ENCODE peak calls at places on chromosomes 3 and 15, in ten cellular contexts. I, S, B, V, H, Q, L, W, P and G are unnamed samples.

GRCh38 chr15:68986292-68986691 is 28.2 kb upstream of the NOX5 start:
- DNase-seq in I (no peak), W (no peak), S (no peak), B (no peak), H (no peak), V (no peak), P (no peak), L (no peak), Q (no peak), G (no peak)

GRCh38 chr3:34948431-34948971 is 690.8 kb upstream of the ARPP21 start:
- DNase-seq in I (no peak), Q (no peak), H (no peak), W (no peak), B (no peak), V (no peak), L (no peak), S (no peak), P (no peak), G (no peak)

GRCh38 chr3:143168518-143169192 is 49.1 kb downstream of the CHST2 start:
- DNase-seq in H (no peak), W (no peak), L (no peak), B (no peak), V (peak), I (no peak), S (no peak), P (no peak), Q (no peak), G (no peak)

GRCh38 chr15:68149059-68149458 is 56.1 kb downstream of the CALML4 start:
- DNase-seq in L (no peak), B (no peak), I (no peak), P (no peak), H (no peak), S (no peak), Q (no peak), V (peak), W (no peak), G (no peak)

GRCh38 chr15:57427367-57427821 is 51.1 kb downstream of the CGNL1 start:
- DNase-seq in S (no peak), V (no peak), Q (no peak), W (no peak), L (no peak), B (no peak), P (no peak), H (no peak), I (peak), G (no peak)

GRCh38 chr3:184317201-184317600 is 2.8 kb downstream of the EIF4G1 start:
- DNase-seq in H (no peak), W (no peak), S (no peak), V (no peak), L (no peak), B (no peak), I (no peak), Q (no peak), P (no peak), G (no peak)

GRCh38 chr15:80034633-80035032 is 24.8 kb upstream of the ZFAND6 start:
- DNase-seq in I (no peak), P (no peak), L (no peak), W (no peak), B (no peak), V (no peak), S (no peak), Q (no peak), H (no peak), G (no peak)

GRCh38 chr3:184715943-184716651 is 4.2 kb upstream of the MAGEF1 start:
- DNase-seq in P (no peak), S (no peak), H (no peak), W (no peak), Q (no peak), I (no peak), V (peak), L (no peak), B (no peak), G (no peak)

GRCh38 chr15:64845183-64845611 is 3.5 kb downstream of the PLEKHO2 start:
- DNase-seq in I (peak), B (peak), V (no peak), P (no peak), H (no peak), Q (no peak), L (no peak), S (no peak), W (no peak), G (no peak)

GRCh38 chr3:106830334-106830733 is 546.9 kb upstream of the CCDC54 start:
- DNase-seq in H (no peak), L (no peak), I (no peak), Q (no peak), V (no peak), S (no peak), P (no peak), B (no peak), W (no peak), G (no peak)

GRCh38 chr15:91784973-91785709 is 68.4 kb upstream of the SLCO3A1 start:
- DNase-seq in V (no peak), P (no peak), H (no peak), I (no peak), Q (no peak), L (no peak), S (no peak), W (no peak), B (no peak), G (no peak)

GRCh38 chr3:165254812-165255211 is 58.6 kb upstream of the SLITRK3 start:
- DNase-seq in P (no peak), L (no peak), V (no peak), B (no peak), W (no peak), S (peak), Q (peak), I (no peak), H (no peak), G (no peak)

GRCh38 chr3:36969540-36970432 is 23.1 kb downstream of the EPM2AIP1 start:
- DNase-seq in W (no peak), P (no peak), L (no peak), I (no peak), S (no peak), V (peak), H (no peak), Q (no peak), B (no peak), G (no peak)

GRCh38 chr3:5014431-5014830 is 35.2 kb downstream of the BHLHE40 start:
- DNase-seq in L (no peak), I (no peak), B (peak), S (no peak), H (no peak), V (no peak), Q (no peak), P (no peak), W (no peak), G (no peak)

GRCh38 chr15:32718082-32718821 is 448 bp downstream of the GREM1 start:
- DNase-seq in Q (no peak), I (no peak), B (no peak), S (no peak), L (no peak), P (no peak), V (no peak), W (no peak), H (no peak), G (no peak)

GRCh38 chr3:138457863-138458735 is 23.7 kb downstream of the ESYT3 start:
- DNase-seq in B (no peak), H (no peak), I (no peak), V (no peak), W (no peak), S (no peak), Q (no peak), L (no peak), P (no peak), G (no peak)

GRCh38 chr3:114880078-114880477 is 267.0 kb downstream of the ZBTB20 start:
- DNase-seq in W (peak), L (no peak), S (no peak), V (peak), H (no peak), P (peak), I (no peak), Q (peak), B (peak), G (no peak)

GRCh38 chr3:156628836-156629618 is 45.4 kb upstream of the TIPARP start:
- DNase-seq in W (no peak), S (no peak), I (no peak), B (no peak), Q (no peak), L (no peak), P (no peak), V (no peak), H (no peak), G (no peak)

GRCh38 chr15:99014803-99015676 is 7.4 kb upstream of the PGPEP1L start:
- DNase-seq in V (peak), B (peak), S (peak), Q (peak), L (no peak), P (peak), I (no peak), W (peak), H (peak), G (no peak)

GRCh38 chr3:154022603-154023002 is 98.6 kb upstream of the ARHGEF26 start:
- DNase-seq in I (no peak), W (no peak), B (no peak), V (no peak), P (no peak), S (no peak), H (no peak), L (no peak), Q (no peak), G (no peak)

GRCh38 chr3:11556851-11557644 is 86.7 kb downstream of the VGLL4 start:
- DNase-seq in B (peak), V (peak), S (peak), P (no peak), I (peak), Q (no peak), W (no peak), L (no peak), H (peak), G (no peak)

GRCh38 chr3:14001136-14001535 is 121.3 kb upstream of the WNT7A start:
- DNase-seq in P (no peak), H (no peak), V (peak), B (no peak), I (no peak), S (no peak), L (no peak), Q (no peak), W (no peak), G (no peak)

GRCh38 chr3:151299006-151299405 is 17.6 kb downstream of the GPR87 start:
- DNase-seq in H (no peak), L (no peak), I (no peak), B (no peak), Q (no peak), W (no peak), P (no peak), V (no peak), S (no peak), G (no peak)

GRCh38 chr15:75732206-75732808 is 19.7 kb upstream of the CSPG4 start:
- DNase-seq in P (no peak), H (no peak), L (no peak), Q (no peak), I (no peak), B (peak), V (no peak), W (peak), S (peak), G (no peak)

GRCh38 chr15:33026614-33027013 is 167.9 kb downstream of the FMN1 start:
- DNase-seq in H (no peak), P (no peak), V (no peak), Q (no peak), B (no peak), I (no peak), W (no peak), S (no peak), L (no peak), G (no peak)

GRCh38 chr3:112136959-112137693 is 4.1 kb upstream of the GCSAM start:
- DNase-seq in S (no peak), I (peak), P (no peak), V (peak), L (no peak), W (no peak), B (no peak), H (no peak), Q (peak), G (no peak)

GRCh38 chr3:16388850-16389411 is 123.9 kb downstream of the OXNAD1 start:
- DNase-seq in P (no peak), B (no peak), V (peak), S (no peak), Q (no peak), I (no peak), L (no peak), W (no peak), H (no peak), G (no peak)

GRCh38 chr3:23055733-23056376 is 147.3 kb upstream of the UBE2E2 start:
- DNase-seq in P (no peak), B (no peak), V (peak), H (no peak), L (no peak), S (no peak), W (no peak), I (no peak), Q (no peak), G (no peak)

GRCh38 chr3:192571197-192571791 is 156.0 kb downstream of the FGF12 start:
- DNase-seq in V (peak), S (peak), L (no peak), Q (no peak), I (peak), W (peak), P (peak), B (peak), H (peak), G (no peak)

GRCh38 chr3:154745925-154746324 is 315.9 kb upstream of the GPR149 start:
- DNase-seq in Q (no peak), W (no peak), H (no peak), B (no peak), V (no peak), I (no peak), P (no peak), S (no peak), L (no peak), G (no peak)

GRCh38 chr3:129936757-129937156 is 37.8 kb upstream of the TRH start:
- DNase-seq in B (peak), P (peak), V (peak), Q (no peak), L (no peak), S (peak), W (peak), I (peak), H (peak), G (no peak)

DNA sequence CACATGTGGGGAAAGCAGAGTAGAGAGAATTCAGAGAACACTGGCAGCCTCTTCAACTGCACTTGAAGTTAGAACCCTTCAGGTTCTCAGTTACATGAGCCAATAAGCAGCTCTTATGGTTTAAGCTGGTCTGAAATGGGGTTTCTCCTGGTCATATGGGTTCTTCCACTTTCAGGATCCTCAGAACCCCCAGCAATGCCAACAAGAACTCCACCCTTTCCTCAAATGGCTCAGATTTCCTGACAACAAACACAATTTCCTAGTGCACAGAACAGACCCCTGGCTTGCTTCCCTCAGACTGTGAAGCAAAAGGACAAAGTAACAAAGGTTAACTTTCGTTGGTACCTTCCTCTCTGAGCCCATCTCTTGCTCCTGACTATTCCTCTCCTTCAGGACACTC is 23.9 kb upstream of the FRMD4B start:
- DNase-seq in V (no peak), P (no peak), I (no peak), S (no peak), W (no peak), H (no peak), B (no peak), Q (no peak), L (no peak), G (no peak)
- H3K27ac ChIP-seq in V (no peak), P (no peak), I (peak), S (peak), W (no peak), H (peak), B (no peak), Q (no peak), L (no peak), G (no peak)

GRCh38 chr15:77543159-77543882 is 89.4 kb downstream of the LINGO1 start:
- DNase-seq in P (peak), L (peak), W (peak), S (peak), B (peak), H (peak), V (peak), Q (peak), I (peak), G (no peak)
- H3K4me3 ChIP-seq in P (no peak), L (peak), W (peak), S (peak), B (peak), H (peak), V (peak), Q (peak), I (peak), G (peak)

GRCh38 chr3:72341380-72341770 is 506.9 kb downstream of the SHQ1 start:
- DNase-seq in V (no peak), I (no peak), H (no peak), P (no peak), B (no peak), Q (no peak), L (no peak), W (no peak), S (no peak), G (no peak)

GRCh38 chr3:72343078-72343477 is 505.2 kb downstream of the SHQ1 start:
- DNase-seq in W (no peak), L (no peak), V (peak), H (no peak), S (no peak), I (no peak), P (no peak), B (no peak), Q (no peak), G (no peak)

GRCh38 chr3:72340476-72341379 is 507.5 kb downstream of the SHQ1 start:
- DNase-seq in P (no peak), W (no peak), V (no peak), L (no peak), S (peak), B (no peak), I (no peak), Q (no peak), H (no peak), G (no peak)

GRCh38 chr3:72341943-72342342 is 506.3 kb downstream of the SHQ1 start:
- DNase-seq in P (no peak), H (no peak), S (no peak), I (no peak), W (no peak), V (no peak), L (no peak), Q (no peak), B (no peak), G (no peak)

DNA sequence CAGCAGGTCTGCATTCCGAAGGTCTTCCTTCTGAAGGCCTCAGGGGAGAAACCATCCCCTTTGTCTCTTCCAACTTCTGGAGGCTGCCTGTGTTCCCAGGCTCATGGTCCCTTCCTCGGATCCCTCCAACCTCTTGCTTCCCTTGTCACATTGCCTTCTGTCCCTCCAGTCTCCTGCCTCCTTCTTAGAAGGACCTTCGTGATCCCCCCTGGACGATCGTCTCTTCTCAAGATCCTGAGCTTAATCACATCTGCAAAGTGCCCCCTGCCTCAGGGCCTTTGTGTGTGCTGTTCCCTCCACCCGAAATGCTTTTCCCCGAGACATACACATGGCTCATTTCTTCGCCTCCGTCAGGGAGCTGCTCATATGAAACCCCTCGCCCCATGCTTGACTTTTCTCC is 505.8 kb downstream of the SHQ1 start:
- DNase-seq in H (no peak), B (no peak), L (no peak), I (no peak), W (no peak), S (no peak), Q (no peak), V (no peak), P (no peak), G (no peak)
- TF ChIP-seq POLR2A in H (no peak), B (no peak), L (no peak), I (no peak), W (no peak), S (no peak), Q (no peak), V (no peak), P (no peak), G (no peak)

DNA sequence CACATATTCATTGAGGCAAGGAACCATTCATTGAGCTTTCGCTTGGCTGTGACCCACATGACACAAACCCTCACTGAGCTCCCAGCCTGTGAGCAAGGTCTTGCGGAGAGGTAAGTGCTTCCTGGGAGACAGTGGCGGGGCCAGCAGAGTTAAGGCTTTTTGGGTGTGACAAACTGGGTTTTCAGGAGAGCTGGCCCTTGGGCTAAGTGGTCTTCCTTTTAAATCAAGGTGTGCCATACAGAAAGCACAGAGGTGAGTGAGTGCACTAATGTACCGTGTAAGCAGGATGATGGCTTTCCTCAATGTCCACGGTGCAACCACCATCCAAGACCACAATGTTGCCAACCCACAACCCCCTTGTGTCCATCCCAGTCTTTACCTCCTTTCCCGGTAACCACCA is 28.6 kb downstream of the POMGNT2 start:
- DNase-seq in H (no peak), B (no peak), W (no peak), L (no peak), Q (no peak), S (no peak), I (no peak), V (no peak), P (no peak), G (no peak)
- H3K27ac ChIP-seq in H (no peak), B (no peak), W (peak), L (no peak), Q (no peak), S (no peak), I (no peak), V (no peak), P (no peak), G (no peak)

GRCh38 chr15:25374143-25374542 is 64.7 kb downstream of the UBE3A start:
- DNase-seq in L (no peak), P (no peak), S (no peak), V (no peak), B (no peak), H (no peak), W (no peak), I (no peak), Q (no peak), G (no peak)

GRCh38 chr15:25381579-25381978 is 57.2 kb downstream of the UBE3A start:
- DNase-seq in B (no peak), W (no peak), Q (no peak), I (no peak), H (no peak), L (no peak), P (no peak), S (no peak), V (no peak), G (no peak)

GRCh38 chr15:25375557-25375956 is 63.3 kb downstream of the UBE3A start:
- DNase-seq in B (no peak), P (no peak), S (no peak), L (no peak), H (no peak), W (no peak), I (no peak), V (no peak), Q (no peak), G (no peak)

GRCh38 chr15:25378501-25378901 is 60.3 kb downstream of the UBE3A start:
- DNase-seq in V (peak), Q (no peak), B (no peak), W (no peak), P (no peak), S (no peak), H (no peak), I (no peak), L (no peak), G (no peak)
- H3K4me3 ChIP-seq in V (no peak), Q (no peak), B (no peak), W (no peak), P (no peak), S (no peak), H (no peak), I (no peak), L (no peak), G (no peak)

DNA sequence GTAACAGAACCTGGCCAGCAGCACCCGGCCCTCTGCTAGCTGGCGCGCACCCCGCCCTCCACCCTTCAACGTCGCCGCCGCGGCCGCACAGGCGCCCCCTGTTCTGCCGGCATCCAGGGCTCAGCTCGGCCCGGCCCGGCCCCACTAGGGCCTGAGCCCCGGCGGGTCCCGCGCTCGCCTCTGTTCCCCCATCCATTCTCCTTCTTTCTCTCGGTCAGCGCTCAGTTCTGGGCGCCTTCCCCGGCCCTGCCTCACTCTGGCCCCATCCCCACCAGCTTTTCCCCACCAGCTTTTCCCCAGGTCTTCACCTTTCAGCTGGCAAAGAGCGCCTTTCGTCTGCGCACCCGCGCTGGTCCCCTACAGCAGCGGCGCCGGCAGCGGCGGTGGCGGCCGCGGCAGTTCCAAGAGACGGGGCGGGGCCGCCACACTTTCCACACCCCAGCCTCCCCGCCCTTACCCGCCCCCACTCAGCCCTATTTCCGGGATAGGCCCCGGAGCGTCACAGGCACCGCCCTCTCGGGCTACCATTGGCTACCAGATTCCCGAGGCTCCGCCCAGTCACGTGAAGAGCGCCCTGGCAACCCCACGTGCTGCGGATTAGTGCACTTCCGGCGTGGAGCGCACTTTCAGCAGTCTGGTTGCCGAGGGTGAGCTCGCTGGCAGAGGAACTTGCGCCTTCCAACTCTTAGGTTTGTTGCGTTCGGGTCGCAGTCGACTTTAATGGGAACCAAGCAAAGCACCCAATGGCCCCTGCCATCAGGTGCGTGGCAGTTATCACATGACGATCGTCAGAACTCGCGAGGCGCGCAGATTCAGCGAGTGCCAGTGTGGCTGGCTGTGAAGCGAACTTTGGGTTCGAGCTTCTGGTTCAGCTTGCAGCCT is at the start of gene EIF5A2:
- DNase-seq in W (peak), P (peak), I (peak), B (peak), L (peak), S (peak), V (peak), H (peak), Q (peak), G (peak)
- TF ChIP-seq POLR2A in W (peak), P (peak), I (peak), B (peak), L (peak), S (peak), V (peak), H (peak), Q (no peak), G (peak)